ENCODE peak calls at places on chromosomes 4 and X, in seven cellular contexts. One of them, this sample, is unnamed.

GRCh38 chr4:56062527-56062926 is 113.8 kb downstream of the CEP135 start:
- DNase-seq in fibroblast of mammary gland: no peak
- DNase-seq in uterus: no peak
- DNase-seq in right atrium auricular region: no peak
- DNase-seq in foreskin fibroblast: no peak
- DNase-seq in colonic mucosa: no peak
- DNase-seq in HFF-Myc: no peak
- DNase-seq in this sample: no peak

GRCh38 chr4:37827802-37828321 is 1.4 kb downstream of the PGM2 start:
- DNase-seq in colonic mucosa: no peak
- DNase-seq in foreskin fibroblast: no peak
- DNase-seq in fibroblast of mammary gland: peak
- DNase-seq in uterus: no peak
- DNase-seq in right atrium auricular region: no peak
- DNase-seq in HFF-Myc: no peak
- DNase-seq in this sample: no peak

GRCh38 chr4:187103351-187103750 is 379.7 kb upstream of the FAT1 start:
- DNase-seq in foreskin fibroblast: no peak
- DNase-seq in fibroblast of mammary gland: no peak
- DNase-seq in right atrium auricular region: no peak
- DNase-seq in uterus: no peak
- DNase-seq in HFF-Myc: no peak
- DNase-seq in colonic mucosa: no peak
- DNase-seq in this sample: no peak

GRCh38 chrX:16212436-16212835 is 45.2 kb downstream of the MAGEB17 start:
- DNase-seq in right atrium auricular region: no peak
- DNase-seq in colonic mucosa: no peak
- DNase-seq in uterus: no peak
- DNase-seq in foreskin fibroblast: no peak
- DNase-seq in fibroblast of mammary gland: peak
- DNase-seq in HFF-Myc: no peak
- DNase-seq in this sample: no peak

GRCh38 chr4:1347410-1347864 is 429 bp downstream of the UVSSA start:
- DNase-seq in right atrium auricular region: peak
- DNase-seq in uterus: peak
- DNase-seq in fibroblast of mammary gland: peak
- DNase-seq in HFF-Myc: peak
- DNase-seq in colonic mucosa: peak
- DNase-seq in foreskin fibroblast: peak
- DNase-seq in this sample: peak

GRCh38 chrX:155000841-155001240 is 21.7 kb downstream of the F8 start:
- DNase-seq in colonic mucosa: no peak
- DNase-seq in HFF-Myc: no peak
- DNase-seq in foreskin fibroblast: no peak
- DNase-seq in right atrium auricular region: no peak
- DNase-seq in fibroblast of mammary gland: no peak
- DNase-seq in uterus: no peak
- DNase-seq in this sample: no peak

GRCh38 chrX:54494970-54495813 is 842 bp downstream of the FGD1 start:
- DNase-seq in colonic mucosa: no peak
- DNase-seq in fibroblast of mammary gland: peak
- DNase-seq in right atrium auricular region: no peak
- DNase-seq in foreskin fibroblast: no peak
- DNase-seq in uterus: peak
- DNase-seq in HFF-Myc: no peak
- DNase-seq in this sample: no peak

GRCh38 chrX:46561931-46562721 is 11.4 kb upstream of the CHST7 start:
- DNase-seq in uterus: no peak
- DNase-seq in HFF-Myc: no peak
- DNase-seq in right atrium auricular region: no peak
- DNase-seq in fibroblast of mammary gland: no peak
- DNase-seq in foreskin fibroblast: no peak
- DNase-seq in colonic mucosa: peak
- DNase-seq in this sample: no peak

GRCh38 chrX:36868592-36868991 is 139.6 kb upstream of the FAM47C start:
- DNase-seq in right atrium auricular region: no peak
- DNase-seq in foreskin fibroblast: no peak
- DNase-seq in fibroblast of mammary gland: no peak
- DNase-seq in uterus: no peak
- DNase-seq in colonic mucosa: no peak
- DNase-seq in HFF-Myc: no peak
- DNase-seq in this sample: no peak

GRCh38 chrX:119062750-119063374 is 9.9 kb upstream of the CT47C1 start:
- DNase-seq in uterus: no peak
- DNase-seq in right atrium auricular region: no peak
- DNase-seq in HFF-Myc: no peak
- DNase-seq in fibroblast of mammary gland: peak
- DNase-seq in foreskin fibroblast: no peak
- DNase-seq in colonic mucosa: no peak
- DNase-seq in this sample: peak

GRCh38 chr4:337932-338758 is 531 bp downstream of the ZNF141 start:
- DNase-seq in right atrium auricular region: no peak
- DNase-seq in HFF-Myc: no peak
- DNase-seq in foreskin fibroblast: peak
- DNase-seq in fibroblast of mammary gland: peak
- DNase-seq in colonic mucosa: peak
- DNase-seq in uterus: peak
- DNase-seq in this sample: no peak

GRCh38 chr4:4496604-4497372 is 45.1 kb downstream of the STX18 start:
- DNase-seq in foreskin fibroblast: no peak
- DNase-seq in colonic mucosa: no peak
- DNase-seq in fibroblast of mammary gland: peak
- DNase-seq in HFF-Myc: no peak
- DNase-seq in right atrium auricular region: no peak
- DNase-seq in uterus: peak
- DNase-seq in this sample: no peak

GRCh38 chr4:157887316-157887715 is 285.5 kb downstream of the GASK1B start:
- DNase-seq in HFF-Myc: no peak
- DNase-seq in colonic mucosa: no peak
- DNase-seq in right atrium auricular region: no peak
- DNase-seq in foreskin fibroblast: no peak
- DNase-seq in fibroblast of mammary gland: no peak
- DNase-seq in uterus: no peak
- DNase-seq in this sample: no peak
- TF ChIP-seq CTCF in HFF-Myc: no peak
- TF ChIP-seq CTCF in colonic mucosa: no peak
- TF ChIP-seq CTCF in right atrium auricular region: no peak
- TF ChIP-seq CTCF in foreskin fibroblast: no peak
- TF ChIP-seq CTCF in fibroblast of mammary gland: no peak
- TF ChIP-seq CTCF in uterus: no peak
- TF ChIP-seq CTCF in this sample: no peak

DNA sequence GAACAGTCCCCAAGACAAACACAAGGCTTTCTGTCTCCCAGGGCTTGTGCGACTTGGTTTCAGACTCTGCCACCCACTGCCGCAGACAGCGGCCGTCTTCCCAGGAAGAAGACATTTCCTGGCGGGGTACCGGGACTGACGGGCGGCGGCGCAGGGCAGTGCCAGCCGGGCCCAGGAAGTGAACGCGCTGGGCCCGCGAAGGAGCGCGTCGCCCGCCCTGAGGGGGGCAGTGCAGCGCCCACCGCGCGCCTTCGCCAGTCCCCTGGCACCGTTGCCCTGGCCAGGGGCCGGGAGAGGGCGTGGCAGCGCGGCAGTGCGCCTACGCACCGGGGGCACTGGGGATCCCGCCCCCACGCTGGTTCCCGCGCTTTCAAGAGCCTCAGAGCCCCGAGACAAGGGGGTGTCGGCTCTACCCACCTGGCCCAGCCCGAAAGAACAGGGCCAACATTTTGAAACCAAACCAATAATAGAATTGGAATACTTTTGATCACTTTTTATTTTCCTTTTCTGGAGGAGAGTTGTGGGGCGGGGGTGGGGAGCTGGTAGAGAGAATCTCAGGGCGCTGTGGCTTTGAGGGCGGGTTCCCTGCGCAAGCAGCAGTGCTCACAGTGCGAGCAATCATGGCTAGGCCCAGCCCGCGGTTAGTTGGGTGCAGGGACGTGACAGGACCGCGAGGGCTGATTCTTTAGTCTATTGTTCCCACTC is 23.6 kb upstream of the APLN start:
- DNase-seq in HFF-Myc: no peak
- DNase-seq in right atrium auricular region: no peak
- DNase-seq in uterus: no peak
- DNase-seq in foreskin fibroblast: no peak
- DNase-seq in fibroblast of mammary gland: no peak
- DNase-seq in colonic mucosa: peak
- DNase-seq in this sample: no peak
- TF ChIP-seq CTCF in HFF-Myc: no peak
- TF ChIP-seq CTCF in right atrium auricular region: peak
- TF ChIP-seq CTCF in uterus: peak
- TF ChIP-seq CTCF in foreskin fibroblast: no peak
- TF ChIP-seq CTCF in fibroblast of mammary gland: no peak
- TF ChIP-seq CTCF in colonic mucosa: peak
- TF ChIP-seq CTCF in this sample: peak

GRCh38 chr4:170138580-170139194 is 48.9 kb upstream of the AADAT start:
- DNase-seq in uterus: peak
- DNase-seq in HFF-Myc: peak
- DNase-seq in colonic mucosa: peak
- DNase-seq in fibroblast of mammary gland: peak
- DNase-seq in foreskin fibroblast: peak
- DNase-seq in right atrium auricular region: peak
- DNase-seq in this sample: peak
- TF ChIP-seq CTCF in uterus: peak
- TF ChIP-seq CTCF in HFF-Myc: peak
- TF ChIP-seq CTCF in colonic mucosa: peak
- TF ChIP-seq CTCF in fibroblast of mammary gland: peak
- TF ChIP-seq CTCF in foreskin fibroblast: peak
- TF ChIP-seq CTCF in right atrium auricular region: peak
- TF ChIP-seq CTCF in this sample: peak

DNA sequence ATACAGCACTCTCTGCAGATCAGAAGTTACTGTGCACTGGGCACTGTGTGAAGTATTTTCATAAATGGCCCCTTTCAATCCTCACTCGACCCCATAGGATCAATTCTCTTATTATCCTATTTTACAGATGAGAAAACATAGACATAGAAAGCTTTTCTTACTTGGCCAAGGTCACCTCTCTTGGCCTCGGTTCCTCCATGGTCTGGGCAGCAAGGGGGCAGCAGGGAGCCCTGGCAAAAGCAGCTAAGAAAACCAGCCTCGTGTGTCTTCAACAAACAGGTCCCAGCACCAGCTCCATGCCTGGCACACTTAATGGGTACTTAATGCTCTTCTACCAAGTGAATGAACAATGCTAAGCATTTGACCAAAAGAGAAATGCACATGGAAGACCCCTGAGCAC is 34.4 kb downstream of the BST1 start:
- DNase-seq in foreskin fibroblast: no peak
- DNase-seq in fibroblast of mammary gland: no peak
- DNase-seq in right atrium auricular region: no peak
- DNase-seq in uterus: no peak
- DNase-seq in colonic mucosa: no peak
- DNase-seq in HFF-Myc: no peak
- DNase-seq in this sample: no peak
- TF ChIP-seq CTCF in foreskin fibroblast: no peak
- TF ChIP-seq CTCF in fibroblast of mammary gland: no peak
- TF ChIP-seq CTCF in right atrium auricular region: no peak
- TF ChIP-seq CTCF in uterus: no peak
- TF ChIP-seq CTCF in colonic mucosa: no peak
- TF ChIP-seq CTCF in HFF-Myc: peak
- TF ChIP-seq CTCF in this sample: no peak

GRCh38 chrX:39504227-39504626 is 593.5 kb downstream of the BCOR start:
- DNase-seq in fibroblast of mammary gland: no peak
- DNase-seq in uterus: no peak
- DNase-seq in foreskin fibroblast: no peak
- DNase-seq in HFF-Myc: no peak
- DNase-seq in right atrium auricular region: no peak
- DNase-seq in colonic mucosa: no peak
- DNase-seq in this sample: no peak

GRCh38 chrX:39507034-39507433 is 590.7 kb downstream of the BCOR start:
- DNase-seq in fibroblast of mammary gland: no peak
- DNase-seq in uterus: no peak
- DNase-seq in foreskin fibroblast: no peak
- DNase-seq in colonic mucosa: no peak
- DNase-seq in right atrium auricular region: no peak
- DNase-seq in HFF-Myc: no peak
- DNase-seq in this sample: no peak

GRCh38 chrX:39507617-39508299 is 590.0 kb downstream of the BCOR start:
- DNase-seq in colonic mucosa: no peak
- DNase-seq in right atrium auricular region: no peak
- DNase-seq in uterus: no peak
- DNase-seq in foreskin fibroblast: no peak
- DNase-seq in fibroblast of mammary gland: no peak
- DNase-seq in HFF-Myc: no peak
- DNase-seq in this sample: no peak

GRCh38 chrX:39504850-39505259 is 592.9 kb downstream of the BCOR start:
- DNase-seq in fibroblast of mammary gland: peak
- DNase-seq in colonic mucosa: no peak
- DNase-seq in uterus: no peak
- DNase-seq in right atrium auricular region: no peak
- DNase-seq in HFF-Myc: no peak
- DNase-seq in foreskin fibroblast: no peak
- DNase-seq in this sample: no peak

DNA sequence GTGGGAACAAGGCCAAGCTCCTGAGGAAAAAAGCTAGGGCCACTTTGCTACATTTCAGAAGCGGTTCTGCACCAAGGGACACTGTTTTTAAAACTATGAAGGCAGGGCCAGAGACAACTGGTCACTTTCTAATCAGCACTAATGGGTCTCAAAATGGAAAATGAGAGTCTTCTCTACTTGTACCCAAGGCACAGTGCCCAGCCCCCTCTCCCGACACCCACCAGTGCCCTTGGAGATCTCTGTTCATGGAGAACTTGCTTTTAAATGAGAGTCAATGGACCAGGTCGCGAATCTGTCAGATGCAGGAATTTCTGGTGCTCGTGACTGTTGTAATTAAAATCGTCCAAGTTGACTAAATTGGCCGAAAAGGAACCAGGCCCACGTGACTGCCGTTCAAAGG is 591.6 kb downstream of the BCOR start:
- DNase-seq in fibroblast of mammary gland: no peak
- DNase-seq in uterus: no peak
- DNase-seq in colonic mucosa: no peak
- DNase-seq in foreskin fibroblast: no peak
- DNase-seq in HFF-Myc: no peak
- DNase-seq in right atrium auricular region: no peak
- DNase-seq in this sample: no peak
- TF ChIP-seq CTCF in fibroblast of mammary gland: no peak
- TF ChIP-seq CTCF in uterus: no peak
- TF ChIP-seq CTCF in colonic mucosa: no peak
- TF ChIP-seq CTCF in foreskin fibroblast: no peak
- TF ChIP-seq CTCF in HFF-Myc: no peak
- TF ChIP-seq CTCF in right atrium auricular region: no peak
- TF ChIP-seq CTCF in this sample: no peak

DNA sequence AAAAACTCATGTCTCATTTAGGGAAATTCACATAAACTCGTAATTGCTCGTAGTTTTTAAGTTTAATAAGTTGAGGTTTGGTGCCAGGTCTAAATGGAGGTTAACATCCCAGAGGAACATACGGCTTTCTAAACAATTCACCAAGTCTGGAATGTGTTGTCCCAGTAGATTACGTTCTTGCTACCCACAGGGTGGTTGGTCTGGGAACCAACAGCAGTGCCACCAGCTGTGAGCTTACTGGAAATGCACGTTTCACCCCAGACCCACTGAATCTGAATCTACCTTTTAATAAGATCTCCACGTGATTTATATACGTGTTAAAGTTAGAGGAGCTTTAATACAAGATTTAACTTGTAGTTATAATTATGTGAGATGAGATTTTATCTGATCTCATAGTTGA is 134.3 kb downstream of the BMPR1B start:
- DNase-seq in colonic mucosa: no peak
- DNase-seq in fibroblast of mammary gland: no peak
- DNase-seq in foreskin fibroblast: no peak
- DNase-seq in uterus: no peak
- DNase-seq in right atrium auricular region: no peak
- DNase-seq in HFF-Myc: no peak
- DNase-seq in this sample: no peak
- TF ChIP-seq CTCF in colonic mucosa: no peak
- TF ChIP-seq CTCF in fibroblast of mammary gland: no peak
- TF ChIP-seq CTCF in foreskin fibroblast: no peak
- TF ChIP-seq CTCF in uterus: no peak
- TF ChIP-seq CTCF in right atrium auricular region: no peak
- TF ChIP-seq CTCF in HFF-Myc: no peak
- TF ChIP-seq CTCF in this sample: no peak